ENCODE peak calls at places on chromosomes 6 and 20, in four cellular contexts. One of them, this sample, is unnamed.
A peak's percentile ranks its signal among the peaks of the same experiment; 100 is the strongest.

GRCh38 chr6:64252256-64252655 is 616.7 kb downstream of the PHF3 start:
- DNase-seq in CD8-positive, alpha-beta T cell: no peak
- DNase-seq in heart left ventricle: no peak
- DNase-seq in hepatocyte: no peak
- DNase-seq in this sample: no peak

GRCh38 chr6:124755321-124755720 is 206.9 kb upstream of the RNF217 start:
- DNase-seq in CD8-positive, alpha-beta T cell: no peak
- DNase-seq in heart left ventricle: no peak
- DNase-seq in hepatocyte: no peak
- DNase-seq in this sample: no peak

GRCh38 chr6:108575905-108576494 is 15.3 kb downstream of the FOXO3 start:
- DNase-seq in CD8-positive, alpha-beta T cell: no peak
- DNase-seq in heart left ventricle: no peak
- DNase-seq in hepatocyte: no peak
- DNase-seq in this sample: no peak

GRCh38 chr20:13008761-13009681 is at the start of gene SPTLC3:
- DNase-seq in CD8-positive, alpha-beta T cell: no peak
- DNase-seq in heart left ventricle: no peak
- DNase-seq in hepatocyte: peak; percentile 77
- DNase-seq in this sample: peak; percentile 50

GRCh38 chr6:30238178-30238795 is 25.1 kb upstream of the TRIM26 start:
- DNase-seq in CD8-positive, alpha-beta T cell: no peak
- DNase-seq in heart left ventricle: no peak
- DNase-seq in hepatocyte: peak; percentile 23
- DNase-seq in this sample: no peak

GRCh38 chr6:40256831-40257230 is 322.6 kb upstream of the MOCS1 start:
- DNase-seq in CD8-positive, alpha-beta T cell: no peak
- DNase-seq in heart left ventricle: no peak
- DNase-seq in hepatocyte: no peak
- DNase-seq in this sample: no peak

GRCh38 chr6:150241751-150242150 is 98.9 kb downstream of the PPP1R14C start:
- DNase-seq in CD8-positive, alpha-beta T cell: no peak
- DNase-seq in heart left ventricle: no peak
- DNase-seq in hepatocyte: no peak
- DNase-seq in this sample: no peak

GRCh38 chr6:33700391-33701050 is 11.0 kb downstream of the UQCC2 start:
- DNase-seq in CD8-positive, alpha-beta T cell: peak; percentile 61
- DNase-seq in heart left ventricle: peak; percentile 75
- DNase-seq in hepatocyte: peak; percentile 88
- DNase-seq in this sample: peak; percentile 71

GRCh38 chr6:108730556-108731228 is 117.5 kb upstream of the ARMC2 start:
- DNase-seq in CD8-positive, alpha-beta T cell: no peak
- DNase-seq in heart left ventricle: no peak
- DNase-seq in hepatocyte: no peak
- DNase-seq in this sample: no peak

GRCh38 chr6:100346203-100346602 is 118.5 kb downstream of the SIM1 start:
- DNase-seq in CD8-positive, alpha-beta T cell: no peak
- DNase-seq in heart left ventricle: no peak
- DNase-seq in hepatocyte: no peak
- DNase-seq in this sample: no peak

GRCh38 chr6:79548310-79548709 is 11.1 kb upstream of the LCA5 start:
- DNase-seq in CD8-positive, alpha-beta T cell: no peak
- DNase-seq in heart left ventricle: no peak
- DNase-seq in hepatocyte: no peak
- DNase-seq in this sample: no peak

GRCh38 chr20:45229264-45230056 is 8.3 kb downstream of the SEMG2 start:
- DNase-seq in CD8-positive, alpha-beta T cell: no peak
- DNase-seq in heart left ventricle: no peak
- DNase-seq in hepatocyte: peak; percentile 46
- DNase-seq in this sample: peak; percentile 24

GRCh38 chr6:170290306-170291128 is at the start of gene DLL1:
- DNase-seq in CD8-positive, alpha-beta T cell: no peak
- DNase-seq in heart left ventricle: peak; percentile 66
- DNase-seq in hepatocyte: peak; percentile 49
- DNase-seq in this sample: peak; percentile 86

GRCh38 chr6:74182992-74183391 is 487.0 kb downstream of the CD109 start:
- DNase-seq in CD8-positive, alpha-beta T cell: no peak
- DNase-seq in heart left ventricle: no peak
- DNase-seq in hepatocyte: peak; percentile 47
- DNase-seq in this sample: no peak

GRCh38 chr6:39867592-39867991 is 66.7 kb downstream of the MOCS1 start:
- DNase-seq in CD8-positive, alpha-beta T cell: no peak
- DNase-seq in heart left ventricle: no peak
- DNase-seq in hepatocyte: no peak
- DNase-seq in this sample: no peak

GRCh38 chr6:105911106-105911629 is 175.0 kb upstream of the PRDM1 start:
- DNase-seq in CD8-positive, alpha-beta T cell: no peak
- DNase-seq in heart left ventricle: peak; percentile 32
- DNase-seq in hepatocyte: no peak
- DNase-seq in this sample: no peak

GRCh38 chr6:146785001-146785585 is 186.3 kb downstream of the ADGB start:
- DNase-seq in CD8-positive, alpha-beta T cell: no peak
- DNase-seq in heart left ventricle: no peak
- DNase-seq in hepatocyte: peak; percentile 49
- DNase-seq in this sample: no peak

GRCh38 chr6:8131265-8131897 is 29.0 kb upstream of the EEF1E1 start:
- DNase-seq in CD8-positive, alpha-beta T cell: peak; percentile 7
- DNase-seq in heart left ventricle: no peak
- DNase-seq in hepatocyte: peak; percentile 78
- DNase-seq in this sample: peak; percentile 20

GRCh38 chr20:25859649-25860530 is 163.2 kb upstream of the ZNF337 start:
- DNase-seq in CD8-positive, alpha-beta T cell: peak; percentile 65
- DNase-seq in heart left ventricle: peak; percentile 85
- DNase-seq in hepatocyte: peak; percentile 78
- DNase-seq in this sample: peak; percentile 70

GRCh38 chr20:59962155-59962554 is 3.9 kb downstream of the CDH26 start:
- DNase-seq in CD8-positive, alpha-beta T cell: no peak
- DNase-seq in heart left ventricle: no peak
- DNase-seq in hepatocyte: no peak
- DNase-seq in this sample: no peak

GRCh38 chr20:3888622-3889488 is at the start of gene PANK2:
- DNase-seq in CD8-positive, alpha-beta T cell: peak; percentile 97
- DNase-seq in heart left ventricle: peak; percentile 100
- DNase-seq in hepatocyte: peak; percentile 99
- DNase-seq in this sample: peak; percentile 98

GRCh38 chr20:10034717-10035571 is at the start of gene ANKEF1:
- DNase-seq in CD8-positive, alpha-beta T cell: peak; percentile 77
- DNase-seq in heart left ventricle: peak; percentile 72
- DNase-seq in hepatocyte: peak; percentile 92
- DNase-seq in this sample: peak; percentile 96

GRCh38 chr6:42616716-42617115 is 52.9 kb downstream of the UBR2 start:
- DNase-seq in CD8-positive, alpha-beta T cell: no peak
- DNase-seq in heart left ventricle: no peak
- DNase-seq in hepatocyte: no peak
- DNase-seq in this sample: no peak

GRCh38 chr20:35395728-35396127 is 16.0 kb downstream of the UQCC1 start:
- DNase-seq in CD8-positive, alpha-beta T cell: no peak
- DNase-seq in heart left ventricle: no peak
- DNase-seq in hepatocyte: no peak
- DNase-seq in this sample: peak; percentile 20

GRCh38 chr20:5714261-5715041 is 35.8 kb upstream of the SHLD1 start:
- DNase-seq in CD8-positive, alpha-beta T cell: peak; percentile 55
- DNase-seq in heart left ventricle: peak; percentile 54
- DNase-seq in hepatocyte: peak; percentile 51
- DNase-seq in this sample: no peak

GRCh38 chr6:136673571-136673970 is 118.7 kb downstream of the MAP3K5 start:
- DNase-seq in CD8-positive, alpha-beta T cell: no peak
- DNase-seq in heart left ventricle: no peak
- DNase-seq in hepatocyte: no peak
- DNase-seq in this sample: no peak

GRCh38 chr6:142763205-142763604 is 181.8 kb downstream of the HIVEP2 start:
- DNase-seq in CD8-positive, alpha-beta T cell: no peak
- DNase-seq in heart left ventricle: no peak
- DNase-seq in hepatocyte: no peak
- DNase-seq in this sample: no peak

GRCh38 chr6:135251416-135251815 is 70.3 kb downstream of the MYB start:
- DNase-seq in CD8-positive, alpha-beta T cell: no peak
- DNase-seq in heart left ventricle: no peak
- DNase-seq in hepatocyte: no peak
- DNase-seq in this sample: no peak

GRCh38 chr6:91098006-91098405 is 511.1 kb upstream of the MAP3K7 start:
- DNase-seq in CD8-positive, alpha-beta T cell: no peak
- DNase-seq in heart left ventricle: no peak
- DNase-seq in hepatocyte: peak; percentile 18
- DNase-seq in this sample: no peak

GRCh38 chr6:105015482-105015881 is 58.6 kb downstream of the LIN28B start:
- DNase-seq in CD8-positive, alpha-beta T cell: no peak
- DNase-seq in heart left ventricle: no peak
- DNase-seq in hepatocyte: no peak
- DNase-seq in this sample: no peak

GRCh38 chr20:62186887-62187866 is 4.3 kb downstream of the MTG2 start:
- DNase-seq in CD8-positive, alpha-beta T cell: no peak
- DNase-seq in heart left ventricle: no peak
- DNase-seq in hepatocyte: no peak
- DNase-seq in this sample: no peak

GRCh38 chr6:25229671-25230321 is 49.4 kb upstream of the CARMIL1 start:
- DNase-seq in CD8-positive, alpha-beta T cell: no peak
- DNase-seq in heart left ventricle: no peak
- DNase-seq in hepatocyte: no peak
- DNase-seq in this sample: no peak

GRCh38 chr6:169164451-169164850 is 89.2 kb downstream of the THBS2 start:
- DNase-seq in CD8-positive, alpha-beta T cell: no peak
- DNase-seq in heart left ventricle: no peak
- DNase-seq in hepatocyte: no peak
- DNase-seq in this sample: no peak

GRCh38 chr6:31113861-31114539 is 600 bp upstream of the PSORS1C1 start:
- DNase-seq in CD8-positive, alpha-beta T cell: no peak
- DNase-seq in heart left ventricle: no peak
- DNase-seq in hepatocyte: peak; percentile 26
- DNase-seq in this sample: no peak

GRCh38 chr20:11246251-11246775 is 572.5 kb upstream of the JAG1 start:
- DNase-seq in CD8-positive, alpha-beta T cell: no peak
- DNase-seq in heart left ventricle: no peak
- DNase-seq in hepatocyte: no peak
- DNase-seq in this sample: no peak

GRCh38 chr6:43993881-43994523 is 133.2 kb downstream of the MRPL14 start:
- DNase-seq in CD8-positive, alpha-beta T cell: no peak
- DNase-seq in heart left ventricle: no peak
- DNase-seq in hepatocyte: no peak
- DNase-seq in this sample: no peak
- H3K4me1 ChIP-seq in CD8-positive, alpha-beta T cell: no peaks in the 10 kb centered on the region
- H3K4me1 ChIP-seq in heart left ventricle: peaks cover 12% of the 10 kb centered on the region
- H3K4me1 ChIP-seq in hepatocyte: peaks cover 31% of the 10 kb centered on the region
- H3K4me1 ChIP-seq in this sample: peaks cover 32% of the 10 kb centered on the region

DNA sequence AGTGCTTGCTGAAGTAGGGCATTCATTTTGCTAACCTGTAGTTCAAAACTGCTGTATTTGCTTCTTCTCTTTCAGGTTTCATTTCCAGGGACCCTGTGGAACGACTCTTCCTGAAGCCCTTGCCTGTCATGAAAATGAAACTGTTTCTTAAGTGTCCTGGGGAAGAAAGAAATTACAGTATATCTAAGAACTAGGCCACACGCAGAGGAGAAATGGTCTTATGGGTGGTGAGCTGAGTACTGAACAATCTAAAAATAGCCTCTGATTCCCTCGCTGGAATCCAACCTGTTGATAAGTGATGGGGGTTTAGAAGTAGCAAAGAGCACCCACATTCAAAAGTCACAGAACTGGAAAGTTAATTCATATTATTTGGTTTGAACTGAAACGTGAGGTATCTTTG is 3.4 kb upstream of the NOL7 start:
- DNase-seq in CD8-positive, alpha-beta T cell: no peak
- DNase-seq in heart left ventricle: no peak
- DNase-seq in hepatocyte: no peak
- DNase-seq in this sample: no peak
- H3K27ac ChIP-seq in CD8-positive, alpha-beta T cell: no peak overlapping the region
- H3K27ac ChIP-seq in heart left ventricle: peak overlapping the region; percentile 74
- H3K27ac ChIP-seq in hepatocyte: no peak overlapping the region
- H3K27ac ChIP-seq in this sample: no peak overlapping the region

DNA sequence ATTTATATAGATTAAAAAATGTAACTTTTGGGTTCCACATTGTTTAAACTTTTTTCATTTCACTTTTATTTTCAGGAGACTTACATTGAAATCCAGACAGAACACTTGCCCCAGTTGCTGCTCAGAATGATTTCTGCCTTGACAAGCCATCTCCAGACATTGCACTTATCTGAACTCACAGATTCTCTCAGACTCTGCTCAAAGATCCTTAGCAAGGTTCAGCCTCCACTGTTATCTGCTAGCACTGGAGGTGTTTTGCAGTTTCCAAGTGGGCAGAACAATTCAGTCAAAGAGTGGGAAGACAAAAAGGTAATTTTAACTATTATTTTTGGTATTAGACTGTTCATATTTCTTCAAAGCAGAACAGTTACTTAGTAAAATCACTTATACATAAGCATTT is 58.0 kb downstream of the DOP1A start:
- DNase-seq in CD8-positive, alpha-beta T cell: no peak
- DNase-seq in heart left ventricle: no peak
- DNase-seq in hepatocyte: no peak
- DNase-seq in this sample: no peak
- H3K36me3 ChIP-seq in CD8-positive, alpha-beta T cell: peaks cover 30% of the 10 kb centered on the region
- H3K36me3 ChIP-seq in heart left ventricle: peaks cover 22% of the 10 kb centered on the region
- H3K36me3 ChIP-seq in hepatocyte: no peaks in the 10 kb centered on the region
- H3K36me3 ChIP-seq in this sample: no peaks in the 10 kb centered on the region

GRCh38 chr20:56424931-56425330 is 12.9 kb downstream of the CASS4 start:
- DNase-seq in CD8-positive, alpha-beta T cell: no peak
- DNase-seq in heart left ventricle: no peak
- DNase-seq in hepatocyte: no peak
- DNase-seq in this sample: no peak

GRCh38 chr20:56420028-56420427 is 8.0 kb downstream of the CASS4 start:
- DNase-seq in CD8-positive, alpha-beta T cell: no peak
- DNase-seq in heart left ventricle: no peak
- DNase-seq in hepatocyte: no peak
- DNase-seq in this sample: no peak

GRCh38 chr20:56420940-56421688 is 9.1 kb downstream of the CASS4 start:
- DNase-seq in CD8-positive, alpha-beta T cell: no peak
- DNase-seq in heart left ventricle: no peak
- DNase-seq in hepatocyte: no peak
- DNase-seq in this sample: no peak

GRCh38 chr20:56422131-56422823 is 10.2 kb downstream of the CASS4 start:
- DNase-seq in CD8-positive, alpha-beta T cell: no peak
- DNase-seq in heart left ventricle: no peak
- DNase-seq in hepatocyte: no peak
- DNase-seq in this sample: no peak

DNA sequence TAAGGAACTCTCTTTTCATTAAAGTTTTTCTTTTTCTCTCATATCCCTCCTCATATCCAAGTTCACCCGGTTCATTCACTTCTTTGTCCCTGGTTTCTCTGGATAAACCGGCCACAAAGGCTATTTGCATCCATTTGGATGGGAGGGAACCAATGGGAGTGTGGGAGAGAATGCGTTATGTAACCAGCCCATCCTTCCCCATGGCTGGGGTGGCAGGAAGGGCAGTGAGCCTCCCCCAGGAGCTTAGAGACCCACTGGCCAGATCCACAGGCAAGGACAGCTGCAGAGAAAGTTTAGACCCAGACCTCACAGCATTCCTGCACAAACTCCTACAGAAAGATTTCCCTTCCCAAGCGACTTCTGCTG is 10.7 kb downstream of the CASS4 start:
- DNase-seq in CD8-positive, alpha-beta T cell: no peak
- DNase-seq in heart left ventricle: no peak
- DNase-seq in hepatocyte: no peak
- DNase-seq in this sample: no peak
- H3K4me1 ChIP-seq in CD8-positive, alpha-beta T cell: peaks cover 58% of the 10 kb centered on the region
- H3K4me1 ChIP-seq in heart left ventricle: peaks cover 72% of the 10 kb centered on the region
- H3K4me1 ChIP-seq in hepatocyte: no peaks in the 10 kb centered on the region
- H3K4me1 ChIP-seq in this sample: no peaks in the 10 kb centered on the region

GRCh38 chr6:134146268-134147032 is 94.0 kb upstream of the SLC2A12 start:
- DNase-seq in CD8-positive, alpha-beta T cell: no peak
- DNase-seq in heart left ventricle: no peak
- DNase-seq in hepatocyte: no peak
- DNase-seq in this sample: no peak
- H3K27ac ChIP-seq in CD8-positive, alpha-beta T cell: no peak overlapping the region
- H3K27ac ChIP-seq in heart left ventricle: no peak overlapping the region
- H3K27ac ChIP-seq in hepatocyte: no peak overlapping the region
- H3K27ac ChIP-seq in this sample: no peak overlapping the region

GRCh38 chr20:36607586-36608387 is 2.2 kb downstream of the RAB5IF start:
- DNase-seq in CD8-positive, alpha-beta T cell: no peak
- DNase-seq in heart left ventricle: no peak
- DNase-seq in hepatocyte: peak; percentile 67
- DNase-seq in this sample: no peak
- H3K36me3 ChIP-seq in CD8-positive, alpha-beta T cell: peaks cover 27% of the 10 kb centered on the region
- H3K36me3 ChIP-seq in heart left ventricle: peaks cover 21% of the 10 kb centered on the region
- H3K36me3 ChIP-seq in hepatocyte: no peaks in the 10 kb centered on the region
- H3K36me3 ChIP-seq in this sample: peaks cover 6% of the 10 kb centered on the region